ENCODE peak calls at places on chromosomes 12 and 14, in seven cellular contexts. J is suprapubic skin, I is GM12892, B is SK-N-MC, M is transverse colon, K is sigmoid colon, U is stomach. Y is an unnamed sample.

GRCh38 chr12:93186621-93187020 is 191.1 kb upstream of the NUDT4 start:
- DNase-seq in M (no peak), B (no peak), K (no peak), U (no peak), J (no peak), I (no peak), Y (no peak)

GRCh38 chr12:72957454-72957853 is 685.3 kb downstream of the TRHDE start:
- DNase-seq in I (no peak), U (no peak), K (no peak), J (no peak), M (no peak), B (no peak), Y (no peak)

GRCh38 chr14:30005114-30005698 is 77.6 kb upstream of the PRKD1 start:
- DNase-seq in M (no peak), K (no peak), B (peak), J (no peak), U (no peak), I (no peak), Y (no peak)

GRCh38 chr12:18719922-18720321 is 17.9 kb downstream of the PLCZ1 start:
- DNase-seq in B (no peak), U (no peak), J (no peak), M (no peak), K (no peak), I (no peak), Y (no peak)

GRCh38 chr12:19872745-19873144 is 433.5 kb downstream of the AEBP2 start:
- DNase-seq in M (no peak), B (no peak), J (no peak), K (no peak), I (no peak), U (no peak), Y (no peak)

GRCh38 chr14:100571837-100572236 is 15.4 kb downstream of the BEGAIN start:
- DNase-seq in M (no peak), I (no peak), B (no peak), J (no peak), U (no peak), K (no peak), Y (no peak)

GRCh38 chr12:40158592-40159111 is 52.8 kb upstream of the SLC2A13 start:
- DNase-seq in M (peak), I (no peak), U (no peak), K (no peak), B (no peak), J (no peak), Y (no peak)

GRCh38 chr14:105273062-105273461 is 24.7 kb downstream of the BTBD6 start:
- DNase-seq in K (no peak), J (no peak), B (no peak), I (no peak), U (peak), M (no peak), Y (no peak)

GRCh38 chr12:47785887-47786661 is 13.0 kb downstream of the SLC48A1 start:
- DNase-seq in I (no peak), M (no peak), B (no peak), J (no peak), K (no peak), U (no peak), Y (no peak)

GRCh38 chr12:45655186-45655585 is 74.3 kb upstream of the ARID2 start:
- DNase-seq in K (no peak), B (no peak), I (no peak), U (no peak), M (peak), J (no peak), Y (no peak)

GRCh38 chr12:9660046-9660445 is 9.5 kb upstream of the CLEC2D start:
- DNase-seq in B (no peak), I (no peak), K (no peak), J (no peak), M (no peak), U (no peak), Y (no peak)

GRCh38 chr12:38282886-38283285 is 33.7 kb upstream of the ALG10B start:
- DNase-seq in K (no peak), J (no peak), M (no peak), I (no peak), U (no peak), B (no peak), Y (no peak)

GRCh38 chr14:54760866-54761265 is 141.8 kb downstream of the GCH1 start:
- DNase-seq in J (no peak), U (no peak), M (no peak), K (no peak), B (no peak), I (no peak), Y (no peak)

GRCh38 chr12:19894803-19895202 is 455.5 kb downstream of the AEBP2 start:
- DNase-seq in B (no peak), I (no peak), M (no peak), J (no peak), U (no peak), K (no peak), Y (no peak)

GRCh38 chr12:120119395-120119973 is 2.9 kb upstream of the RAB35 start:
- DNase-seq in J (no peak), I (no peak), K (no peak), B (no peak), U (no peak), M (no peak), Y (no peak)

GRCh38 chr12:13375583-13376413 is 179.3 kb downstream of the EMP1 start:
- DNase-seq in J (no peak), M (no peak), K (no peak), I (no peak), B (no peak), U (no peak), Y (no peak)

GRCh38 chr14:91897121-91897701 is 29.9 kb upstream of the TC2N start:
- DNase-seq in K (peak), J (no peak), U (peak), I (no peak), M (peak), B (no peak), Y (no peak)

GRCh38 chr14:21867541-21867940 is 193.9 kb upstream of the OR4E1 start:
- DNase-seq in U (no peak), I (no peak), M (no peak), B (no peak), K (no peak), J (no peak), Y (no peak)

GRCh38 chr14:104602315-104602932 is 2.1 kb downstream of the TMEM179 start:
- DNase-seq in I (no peak), B (no peak), K (peak), U (no peak), M (no peak), J (peak), Y (peak)

GRCh38 chr14:64688801-64689200 is 15.4 kb upstream of the PLEKHG3 start:
- DNase-seq in U (no peak), I (no peak), B (no peak), K (no peak), J (no peak), M (no peak), Y (no peak)

GRCh38 chr12:90027041-90027440 is 318.4 kb upstream of the ATP2B1 start:
- DNase-seq in U (no peak), K (no peak), B (no peak), J (no peak), I (no peak), M (no peak), Y (no peak)

GRCh38 chr12:53493610-53494391 is 5.5 kb downstream of the MAP3K12 start:
- DNase-seq in J (no peak), U (no peak), I (no peak), K (peak), B (no peak), M (no peak), Y (no peak)

GRCh38 chr12:121391619-121392324 is 8.1 kb upstream of the RNF34 start:
- DNase-seq in M (peak), J (peak), K (no peak), B (peak), U (peak), I (no peak), Y (no peak)

GRCh38 chr14:71931492-71932228 is 569 bp upstream of the RGS6 start:
- DNase-seq in U (no peak), I (no peak), B (no peak), M (no peak), K (no peak), J (no peak), Y (no peak)

GRCh38 chr14:61568572-61569011 is 126.7 kb upstream of the HIF1A start:
- DNase-seq in I (peak), U (peak), M (peak), B (no peak), J (no peak), K (no peak), Y (peak)

GRCh38 chr12:57815177-57816000 is 3.1 kb downstream of the AVIL start:
- DNase-seq in J (no peak), M (no peak), I (no peak), U (no peak), B (no peak), K (no peak), Y (peak)

GRCh38 chr12:56928262-56928661 is 5.9 kb downstream of the SDR9C7 start:
- DNase-seq in K (no peak), B (peak), J (no peak), U (no peak), I (no peak), M (no peak), Y (no peak)

GRCh38 chr12:47015381-47015780 is 64.0 kb upstream of the PCED1B start:
- DNase-seq in U (no peak), K (no peak), M (no peak), J (no peak), B (no peak), I (no peak), Y (no peak)

GRCh38 chr12:12734054-12734453 is 16.9 kb downstream of the CDKN1B start:
- DNase-seq in M (no peak), I (no peak), B (no peak), K (no peak), U (no peak), J (no peak), Y (no peak)

GRCh38 chr12:111976291-111976690 is 36.7 kb downstream of the TMEM116 start:
- DNase-seq in M (no peak), B (no peak), J (no peak), U (no peak), I (no peak), K (no peak), Y (no peak)

GRCh38 chr12:123519151-123520001 is 14.1 kb downstream of the RILPL1 start:
- DNase-seq in I (no peak), U (no peak), B (no peak), M (peak), K (no peak), J (peak), Y (no peak)
- TF ChIP-seq POLR2AphosphoS5 in I (no peak), U (no peak), B (no peak), M (no peak), K (no peak), J (no peak), Y (no peak)

DNA sequence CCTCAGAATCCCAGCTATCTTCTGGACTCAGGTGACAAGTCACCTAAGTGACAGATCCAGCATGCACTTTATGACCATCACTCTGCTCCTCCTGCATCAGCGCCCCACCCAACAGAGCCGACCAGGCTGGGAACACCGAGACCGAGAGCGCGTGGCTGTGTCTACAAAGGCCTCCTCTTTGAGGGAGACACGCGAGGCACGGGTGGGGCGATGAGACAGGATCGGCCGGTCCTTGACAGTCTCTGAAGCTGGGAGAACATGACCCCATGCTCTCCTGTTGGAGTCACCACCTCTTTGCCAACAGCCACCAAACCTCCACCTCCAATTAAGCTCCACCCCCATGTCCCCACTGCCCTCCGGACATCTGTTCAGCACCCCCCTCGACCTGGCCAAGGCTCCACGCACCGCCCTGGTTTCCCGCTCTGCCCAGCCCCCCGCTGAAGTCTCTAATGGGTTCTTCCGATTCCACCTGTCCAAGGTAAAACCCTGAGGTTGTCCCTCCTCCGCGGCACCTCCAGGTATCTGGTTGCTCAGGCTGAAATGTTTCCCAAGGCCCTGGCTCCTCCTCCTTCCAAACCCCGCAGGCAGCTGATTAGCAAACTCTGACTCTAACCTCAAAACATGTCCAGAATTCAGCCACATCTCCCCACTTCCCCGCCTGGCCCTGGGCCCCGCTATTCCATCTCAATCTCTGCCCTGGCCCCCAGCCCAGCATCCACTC is 31.5 kb downstream of the HSP90AA1 start:
- DNase-seq in U (no peak), K (no peak), M (no peak), B (no peak), J (no peak), I (no peak), Y (no peak)
- TF ChIP-seq POLR2AphosphoS5 in U (no peak), K (no peak), M (no peak), B (no peak), J (no peak), I (no peak), Y (peak)

GRCh38 chr14:83744901-83745300 is 1785.0 kb upstream of the FLRT2 start:
- DNase-seq in U (no peak), B (no peak), M (no peak), K (no peak), J (no peak), I (no peak), Y (no peak)

DNA sequence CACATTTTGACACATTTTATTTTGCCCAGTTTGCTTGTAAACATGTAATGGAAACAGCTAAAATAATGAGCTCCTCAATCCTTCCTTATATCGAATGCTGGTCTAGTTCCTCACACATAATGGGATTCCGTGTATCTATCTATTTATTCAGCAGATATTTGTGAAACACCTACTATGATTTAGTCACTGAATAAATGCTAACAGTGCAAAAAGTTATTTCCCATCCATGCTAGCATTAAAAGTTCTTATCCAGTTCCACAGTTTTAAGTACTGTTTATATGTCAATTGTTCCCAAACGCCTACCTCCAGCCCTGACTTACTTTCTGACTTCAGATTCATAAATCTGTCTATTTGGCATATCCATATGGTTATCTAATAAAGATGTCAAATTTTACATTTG is 1788.7 kb upstream of the FLRT2 start:
- DNase-seq in B (no peak), M (no peak), U (no peak), J (no peak), K (no peak), I (no peak), Y (no peak)
- TF ChIP-seq POLR2AphosphoS5 in B (no peak), M (no peak), U (no peak), J (no peak), K (no peak), I (no peak), Y (no peak)

GRCh38 chr14:24312736-24313507 is 1.6 kb downstream of the LTB4R start:
- DNase-seq in M (peak), I (no peak), K (peak), U (no peak), B (no peak), J (no peak), Y (peak)

GRCh38 chr14:24313912-24314311 is 2.6 kb downstream of the LTB4R start:
- DNase-seq in J (no peak), U (no peak), K (no peak), M (no peak), I (no peak), B (no peak), Y (peak)

GRCh38 chr14:24310666-24311604 is at the start of gene LTB4R:
- DNase-seq in M (peak), J (peak), I (peak), U (peak), B (no peak), K (peak), Y (peak)

GRCh38 chr14:24310387-24310665 is 386 bp downstream of the LTB4R2 start:
- DNase-seq in U (no peak), J (no peak), K (no peak), M (peak), I (no peak), B (no peak), Y (no peak)

DNA sequence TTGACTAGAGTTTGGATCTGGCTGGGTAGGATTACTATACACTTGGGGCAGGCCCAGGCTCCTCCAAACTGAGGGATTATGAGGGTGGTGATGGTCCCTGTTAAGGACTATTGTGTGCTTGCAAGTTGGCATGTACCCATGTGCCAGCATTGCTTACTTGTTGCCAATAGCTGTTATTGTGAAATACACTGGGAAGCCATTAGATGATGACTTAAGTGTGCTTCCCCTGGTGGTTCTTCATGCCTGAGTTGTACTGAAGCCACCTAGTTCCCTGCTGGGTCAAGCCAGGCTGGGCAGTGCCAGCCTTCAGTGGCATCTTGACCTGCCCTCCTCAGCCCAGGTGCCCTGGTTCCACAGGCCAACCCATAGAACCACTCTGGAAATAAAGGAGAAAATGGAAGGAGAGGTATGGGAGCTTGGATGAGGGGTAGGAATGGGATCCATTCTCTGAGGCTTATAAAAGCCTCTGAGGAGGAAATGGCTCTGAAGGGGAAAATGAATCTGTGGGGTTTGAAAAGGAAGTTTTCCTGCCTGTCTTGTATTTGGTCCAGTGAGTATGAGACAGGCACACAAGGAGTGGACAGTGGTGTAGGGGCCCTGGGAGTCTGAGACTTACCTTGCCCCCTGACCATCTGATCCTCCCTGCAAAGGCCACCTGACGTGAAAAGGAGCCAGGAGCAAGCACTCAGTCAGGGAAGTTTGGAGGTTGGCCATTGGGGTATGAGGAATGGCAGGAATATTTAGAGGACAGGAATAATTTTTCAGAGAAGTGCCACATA is 724 bp downstream of the LTB4R start:
- DNase-seq in K (no peak), I (no peak), U (no peak), M (no peak), B (no peak), J (no peak), Y (peak)
- TF ChIP-seq POLR2AphosphoS5 in K (no peak), I (no peak), U (no peak), M (no peak), B (no peak), J (no peak), Y (no peak)

Y was measured in spleen.